ENCODE peak calls at places on chromosome 19, in nine cellular contexts. J is heart right ventricle, U is esophagus squamous epithelium, K is pancreas, L is psoas muscle, F is hepatocyte, E is IMR-90, P is endodermal cell, B is body of pancreas. Y is an unnamed sample.

GRCh38 chr19:39053276-39054090 is 21.1 kb upstream of the FBXO27 start:
- DNase-seq in K (no peak), U (no peak), F (peak; percentile 88), P (no peak), L (no peak), B (peak; percentile 34), J (no peak), E (no peak), Y (no peak)

GRCh38 chr19:11781295-11782057 is 14.7 kb downstream of the ZNF441 start:
- DNase-seq in J (no peak), B (no peak), L (no peak), F (no peak), P (no peak), U (no peak), K (no peak), E (peak; percentile 7), Y (no peak)

GRCh38 chr19:39303373-39304184 is 7.4 kb downstream of the IFNL1 start:
- DNase-seq in B (no peak), K (no peak), F (peak; percentile 68), E (no peak), U (no peak), P (peak; percentile 82), J (no peak), L (no peak), Y (no peak)

GRCh38 chr19:53057904-53058579 is 13.5 kb downstream of the ERVV-2 start:
- DNase-seq in E (no peak), K (peak; percentile 26), B (peak; percentile 54), J (peak; percentile 35), F (peak; percentile 86), U (no peak), P (peak; percentile 88), L (no peak), Y (no peak)

GRCh38 chr19:6042776-6043726 is 65.1 kb upstream of the RANBP3 start:
- DNase-seq in J (no peak), B (no peak), L (no peak), E (no peak), U (no peak), K (no peak), P (no peak), F (no peak), Y (no peak)

GRCh38 chr19:35882074-35882832 is 13.9 kb downstream of the APLP1 start:
- DNase-seq in L (no peak), B (peak; percentile 47), F (peak; percentile 52), P (no peak), J (no peak), E (peak; percentile 81), U (no peak), K (peak; percentile 45), Y (peak; percentile 24)

GRCh38 chr19:5407356-5407755 is 47.9 kb upstream of the ZNRF4 start:
- DNase-seq in B (no peak), E (peak; percentile 17), P (no peak), K (no peak), L (no peak), F (no peak), U (no peak), J (no peak), Y (no peak)

GRCh38 chr19:710767-711166 is 2.0 kb downstream of the PALM start:
- DNase-seq in B (no peak), E (no peak), L (no peak), F (no peak), P (no peak), K (no peak), J (no peak), U (no peak), Y (no peak)

GRCh38 chr19:48393559-48394330 is at the start of gene GRIN2D:
- DNase-seq in J (no peak), L (no peak), E (peak; percentile 33), U (no peak), B (no peak), P (peak; percentile 84), F (peak; percentile 64), K (no peak), Y (no peak)

GRCh38 chr19:39515551-39516191 is 732 bp downstream of the SELENOV start:
- DNase-seq in P (peak; percentile 91), U (no peak), K (no peak), F (peak; percentile 54), E (no peak), L (no peak), J (no peak), B (peak; percentile 28), Y (no peak)

GRCh38 chr19:53422551-53422950 is 9.2 kb upstream of the ZNF761 start:
- DNase-seq in U (no peak), F (no peak), L (no peak), P (peak; percentile 47), B (no peak), K (no peak), E (no peak), J (no peak), Y (no peak)

GRCh38 chr19:16073481-16073880 is 2.8 kb upstream of the TPM4 start:
- DNase-seq in F (no peak), J (no peak), P (peak; percentile 40), E (no peak), U (no peak), K (no peak), L (no peak), B (no peak), Y (no peak)

GRCh38 chr19:39937094-39937493 is 2.7 kb upstream of the FCGBP start:
- DNase-seq in P (no peak), B (no peak), E (no peak), F (no peak), K (no peak), J (no peak), L (no peak), U (no peak), Y (no peak)

GRCh38 chr19:10565567-10566407 is at the start of gene KRI1:
- DNase-seq in K (peak; percentile 98), U (peak; percentile 93), B (peak; percentile 99), E (peak; percentile 95), J (peak; percentile 99), L (peak; percentile 98), P (peak; percentile 99), F (peak; percentile 99), Y (peak; percentile 98)

GRCh38 chr19:49924004-49924880 is 4.8 kb upstream of the ATF5 start:
- DNase-seq in L (peak; percentile 46), P (peak; percentile 43), F (no peak), B (no peak), K (no peak), U (no peak), E (no peak), J (no peak), Y (no peak)

GRCh38 chr19:14006766-14007562 is 844 bp upstream of the RFX1 start:
- DNase-seq in E (no peak), L (peak; percentile 90), P (peak; percentile 96), U (no peak), K (no peak), J (peak; percentile 89), B (no peak), F (peak; percentile 93), Y (no peak)

GRCh38 chr19:2051771-2052704 is 994 bp upstream of the MKNK2 start:
- DNase-seq in P (no peak), J (peak; percentile 75), E (no peak), B (peak; percentile 66), U (no peak), F (peak; percentile 22), L (peak; percentile 57), K (peak; percentile 63), Y (peak; percentile 48)
- H3K4me1 ChIP-seq in P (peaks cover 10% of the 10 kb centered on the region), J (peaks cover 81% of the 10 kb centered on the region), E (peaks cover 33% of the 10 kb centered on the region), B (peaks cover 76% of the 10 kb centered on the region), U (peaks cover 76% of the 10 kb centered on the region), F (peaks cover 40% of the 10 kb centered on the region), L (peaks cover 40% of the 10 kb centered on the region), K (peaks cover 35% of the 10 kb centered on the region), Y (peaks cover 62% of the 10 kb centered on the region)

DNA sequence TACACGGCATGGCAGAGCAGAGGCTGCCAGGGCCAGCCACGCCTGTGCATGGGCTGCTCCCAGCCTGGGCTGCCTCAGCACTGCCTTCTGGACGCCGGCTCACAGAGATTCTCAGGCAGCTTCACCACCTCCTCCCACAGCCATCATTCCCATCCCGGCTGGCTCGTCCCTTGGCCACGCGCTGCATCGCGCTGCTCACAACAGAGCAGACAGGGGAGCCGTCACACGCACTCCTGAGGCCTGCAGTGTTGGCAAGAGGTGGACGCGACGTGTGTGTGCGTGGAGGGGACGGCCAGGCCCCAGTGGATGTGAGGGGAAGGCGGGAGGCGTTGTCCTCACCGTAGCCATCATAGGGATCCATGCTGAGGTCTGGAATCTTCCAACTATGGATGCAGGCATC is 7.6 kb upstream of the PRKD2 start:
- DNase-seq in E (no peak), K (no peak), B (no peak), F (no peak), U (no peak), L (no peak), J (no peak), P (no peak), Y (no peak)
- H3K4me1 ChIP-seq in E (peaks cover 2% of the 10 kb centered on the region), K (no peaks in the 10 kb centered on the region), B (no peaks in the 10 kb centered on the region), F (no peaks in the 10 kb centered on the region), U (no peaks in the 10 kb centered on the region), L (no peaks in the 10 kb centered on the region), J (peaks cover 32% of the 10 kb centered on the region), P (no peaks in the 10 kb centered on the region), Y (peaks cover 8% of the 10 kb centered on the region)

DNA sequence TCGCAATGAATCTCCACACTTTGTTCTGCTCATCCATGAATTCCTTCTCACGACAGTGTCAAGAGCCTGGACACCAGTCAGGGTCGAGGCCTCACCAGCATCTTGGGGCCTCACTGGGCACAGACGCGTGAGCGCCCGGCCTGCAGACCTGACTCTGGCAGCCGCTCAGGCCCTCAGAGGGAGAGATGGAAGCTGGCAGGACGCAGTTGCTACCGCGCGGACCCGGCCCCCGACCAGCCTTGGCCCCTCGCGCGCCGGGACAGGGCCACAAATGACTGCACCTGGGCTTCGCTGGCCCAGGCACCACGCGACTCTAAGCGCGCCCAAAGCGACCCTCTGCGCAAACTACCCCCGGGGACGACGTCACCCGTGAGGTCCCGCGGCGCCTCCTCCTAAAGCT is 937 bp upstream of the USP29 start:
- DNase-seq in F (no peak), L (no peak), J (no peak), E (no peak), B (no peak), P (no peak), U (no peak), K (no peak), Y (no peak)
- H3K4me1 ChIP-seq in F (no peaks in the 10 kb centered on the region), L (no peaks in the 10 kb centered on the region), J (no peaks in the 10 kb centered on the region), E (no peaks in the 10 kb centered on the region), B (no peaks in the 10 kb centered on the region), P (no peaks in the 10 kb centered on the region), U (no peaks in the 10 kb centered on the region), K (no peaks in the 10 kb centered on the region), Y (no peaks in the 10 kb centered on the region)

GRCh38 chr19:29673451-29674371 is 8.4 kb downstream of the PLEKHF1 start:
- DNase-seq in U (no peak), P (no peak), K (no peak), J (no peak), L (no peak), B (no peak), F (no peak), E (no peak), Y (no peak)

GRCh38 chr19:29675650-29676186 is 10.5 kb downstream of the PLEKHF1 start:
- DNase-seq in U (no peak), L (no peak), F (no peak), K (no peak), P (no peak), J (no peak), E (no peak), B (no peak), Y (no peak)

GRCh38 chr19:29672933-29673336 is 7.7 kb downstream of the PLEKHF1 start:
- DNase-seq in F (no peak), E (no peak), K (no peak), P (no peak), U (no peak), B (no peak), J (no peak), L (no peak), Y (peak; percentile 80)

GRCh38 chr19:29675120-29675649 is 9.9 kb downstream of the PLEKHF1 start:
- DNase-seq in E (no peak), P (no peak), J (no peak), U (no peak), K (no peak), F (no peak), B (no peak), L (no peak), Y (no peak)

GRCh38 chr19:29674374-29675119 is 9.3 kb downstream of the PLEKHF1 start:
- DNase-seq in B (no peak), P (no peak), U (no peak), K (no peak), E (no peak), F (no peak), J (no peak), L (no peak), Y (no peak)
- H3K4me1 ChIP-seq in B (peaks cover 41% of the 10 kb centered on the region), P (no peaks in the 10 kb centered on the region), U (peaks cover 16% of the 10 kb centered on the region), K (no peaks in the 10 kb centered on the region), E (peaks cover 5% of the 10 kb centered on the region), F (no peaks in the 10 kb centered on the region), J (peaks cover 71% of the 10 kb centered on the region), L (peaks cover 91% of the 10 kb centered on the region), Y (peaks cover 84% of the 10 kb centered on the region)